ENCODE peak calls at places on chromosomes 6 and 20, in five cellular contexts. O is AG09309; B is ovary; X is right atrium auricular region; Z is activated CD8-positive, alpha-beta T cell treated with anti-CD3 and anti-CD28 coated beads for 36 hours. U is an unnamed sample.

GRCh38 chr6:44021628-44022295 is 105.5 kb downstream of the MRPL14 start:
- DNase-seq in O (no peak), B (no peak), X (no peak), Z (no peak), U (no peak)

GRCh38 chr6:6560909-6561308 is 27.6 kb upstream of the LY86 start:
- DNase-seq in O (no peak), B (no peak), X (no peak), Z (no peak), U (peak; percentile 37)

GRCh38 chr20:33940701-33941100 is 53.0 kb upstream of the RALY start:
- DNase-seq in O (no peak), B (no peak), X (no peak), Z (no peak), U (peak; percentile 69)

GRCh38 chr6:85419046-85419759 is 30.7 kb upstream of the NT5E start:
- DNase-seq in O (no peak), B (peak; percentile 29), X (no peak), Z (no peak), U (no peak)

GRCh38 chr6:136550330-136551071 is at the start of gene MAP7:
- DNase-seq in O (no peak), B (peak; percentile 76), X (no peak), Z (peak; percentile 70), U (peak; percentile 90)

GRCh38 chr6:83311231-83311630 is 118.1 kb downstream of the RWDD2A start:
- DNase-seq in O (peak; percentile 14), B (no peak), X (no peak), Z (no peak), U (no peak)

GRCh38 chr20:35311822-35312221 is 19.6 kb upstream of the FAM83C start:
- DNase-seq in O (no peak), B (no peak), X (no peak), Z (no peak), U (no peak)

GRCh38 chr6:38034269-38034914 is 214.9 kb downstream of the ZFAND3 start:
- DNase-seq in O (peak; percentile 45), B (no peak), X (no peak), Z (no peak), U (peak; percentile 12)

GRCh38 chr6:169622618-169623017 is 79.2 kb downstream of the WDR27 start:
- DNase-seq in O (no peak), B (no peak), X (no peak), Z (no peak), U (no peak)

GRCh38 chr6:110748458-110748857 is 66.8 kb downstream of the CDK19 start:
- DNase-seq in O (no peak), B (no peak), X (no peak), Z (no peak), U (no peak)

GRCh38 chr6:155628315-155628714 is 172.7 kb upstream of the NOX3 start:
- DNase-seq in O (no peak), B (no peak), X (no peak), Z (peak; percentile 74), U (no peak)

GRCh38 chr20:45373353-45374100 is 4.6 kb downstream of the TP53TG5 start:
- DNase-seq in O (no peak), B (peak; percentile 84), X (peak; percentile 83), Z (peak; percentile 93), U (peak; percentile 65)

GRCh38 chr6:95519228-95520037 is 57.9 kb upstream of the MANEA start:
- DNase-seq in O (no peak), B (no peak), X (no peak), Z (no peak), U (no peak)

GRCh38 chr6:91608428-91608827 is 1021.6 kb upstream of the MAP3K7 start:
- DNase-seq in O (no peak), B (no peak), X (no peak), Z (no peak), U (no peak)

GRCh38 chr6:168447741-168448140 is 6.8 kb downstream of the SMOC2 start:
- DNase-seq in O (no peak), B (no peak), X (no peak), Z (no peak), U (no peak)

GRCh38 chr6:33578164-33578563 is 1.9 kb downstream of the BAK1 start:
- DNase-seq in O (no peak), B (no peak), X (no peak), Z (peak; percentile 32), U (no peak)

GRCh38 chr20:62386383-62387218 is at the start of gene RPS21:
- DNase-seq in O (peak; percentile 37), B (peak; percentile 94), X (peak; percentile 95), Z (peak; percentile 94), U (peak; percentile 95)

GRCh38 chr6:142845143-142845571 is 99.8 kb downstream of the HIVEP2 start:
- DNase-seq in O (no peak), B (no peak), X (no peak), Z (no peak), U (peak; percentile 48)

GRCh38 chr6:20946037-20946436 is 411.8 kb downstream of the CDKAL1 start:
- DNase-seq in O (no peak), B (no peak), X (no peak), Z (peak; percentile 21), U (no peak)

GRCh38 chr20:51196991-51197651 is 174.2 kb upstream of the KCNG1 start:
- DNase-seq in O (no peak), B (no peak), X (no peak), Z (no peak), U (no peak)

GRCh38 chr6:108684809-108685329 is 124.2 kb downstream of the FOXO3 start:
- DNase-seq in O (peak; percentile 4), B (no peak), X (no peak), Z (peak; percentile 13), U (no peak)

GRCh38 chr20:43975096-43975768 is 60.6 kb downstream of the TOX2 start:
- DNase-seq in O (peak; percentile 79), B (no peak), X (no peak), Z (peak; percentile 50), U (no peak)

GRCh38 chr6:136035378-136036070 is 184.0 kb downstream of the PDE7B start:
- DNase-seq in O (no peak), B (no peak), X (no peak), Z (no peak), U (no peak)

GRCh38 chr6:37052027-37052628 is 46.7 kb downstream of the FGD2 start:
- DNase-seq in O (no peak), B (no peak), X (no peak), Z (peak; percentile 82), U (no peak)

GRCh38 chr6:144595266-144595665 is 310.1 kb downstream of the UTRN start:
- DNase-seq in O (no peak), B (no peak), X (no peak), Z (no peak), U (no peak)

GRCh38 chr20:41178904-41179432 is 41.6 kb downstream of the PLCG1 start:
- DNase-seq in O (no peak), B (peak; percentile 29), X (peak; percentile 66), Z (no peak), U (no peak)

GRCh38 chr6:124870611-124871201 is 91.5 kb upstream of the RNF217 start:
- DNase-seq in O (no peak), B (no peak), X (no peak), Z (no peak), U (no peak)

GRCh38 chr6:116136933-116137340 is 11.0 kb upstream of the COL10A1 start:
- DNase-seq in O (no peak), B (no peak), X (no peak), Z (peak; percentile 63), U (no peak)

GRCh38 chr6:20976391-20976790 is 442.1 kb downstream of the CDKAL1 start:
- DNase-seq in O (no peak), B (no peak), X (no peak), Z (no peak), U (no peak)

GRCh38 chr20:44641305-44641704 is 10.2 kb downstream of the ADA start:
- DNase-seq in O (no peak), B (no peak), X (no peak), Z (no peak), U (no peak)

GRCh38 chr6:148440877-148441453 is 98.3 kb downstream of the SASH1 start:
- DNase-seq in O (peak; percentile 96), B (peak; percentile 51), X (peak; percentile 80), Z (no peak), U (no peak)

GRCh38 chr6:15508363-15509330 is 154.2 kb downstream of the DTNBP1 start:
- DNase-seq in O (no peak), B (no peak), X (no peak), Z (no peak), U (no peak)

GRCh38 chr20:44918761-44919160 is 8.9 kb downstream of the PABPC1L start:
- DNase-seq in O (no peak), B (no peak), X (no peak), Z (no peak), U (no peak)

GRCh38 chr6:11080296-11080695 is 13.3 kb upstream of the SMIM13 start:
- DNase-seq in O (no peak), B (no peak), X (no peak), Z (no peak), U (no peak)

GRCh38 chr6:41177287-41177686 is 14.4 kb upstream of the TREM2 start:
- DNase-seq in O (no peak), B (no peak), X (no peak), Z (no peak), U (no peak)

GRCh38 chr6:160030103-160030502 is 61.2 kb downstream of the IGF2R start:
- DNase-seq in O (peak; percentile 84), B (peak; percentile 91), X (peak; percentile 91), Z (no peak), U (no peak)
- TF ChIP-seq CTCF in O (no peak), B (no peak), X (no peak), Z (no peak), U (no peak)

DNA sequence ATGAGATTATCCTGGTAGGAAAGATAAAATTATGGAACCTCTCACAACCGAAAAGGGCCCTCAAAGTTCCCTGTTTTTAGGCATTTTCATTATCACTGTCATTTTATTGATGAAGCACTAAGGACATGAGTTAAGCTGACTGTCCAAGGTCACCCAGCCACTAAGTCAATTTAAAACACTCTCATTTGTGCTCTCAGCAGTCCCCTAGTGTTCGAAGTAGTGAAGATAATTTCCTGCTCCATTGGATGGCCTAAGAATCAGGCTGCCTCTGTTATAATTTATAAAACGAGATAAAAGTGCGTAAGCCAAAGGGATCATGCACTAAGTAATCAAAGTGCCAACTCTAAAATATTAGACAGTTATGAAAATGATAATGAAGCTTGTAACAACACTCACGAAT is 169.1 kb downstream of the KIF16B start:
- DNase-seq in O (no peak), B (no peak), X (no peak), Z (no peak), U (no peak)
- TF ChIP-seq CTCF in O (no peak), B (no peak), X (no peak), Z (no peak), U (no peak)

GRCh38 chr6:160348552-160349441 is 619 bp downstream of the SLC22A3 start:
- DNase-seq in O (no peak), B (peak; percentile 71), X (no peak), Z (peak; percentile 6), U (no peak)
- TF ChIP-seq CTCF in O (no peak), B (peak; percentile 4), X (peak; percentile 17), Z (no peak), U (no peak)

GRCh38 chr6:93418113-93418447 is 1.3 kb downstream of the EPHA7 start:
- DNase-seq in O (no peak), B (no peak), X (no peak), Z (no peak), U (no peak)

GRCh38 chr6:93419304-93420162 is at the start of gene EPHA7:
- DNase-seq in O (peak; percentile 27), B (peak; percentile 98), X (peak; percentile 88), Z (peak; percentile 46), U (peak; percentile 96)

GRCh38 chr6:93418448-93419303 is 683 bp downstream of the EPHA7 start:
- DNase-seq in O (no peak), B (peak; percentile 47), X (no peak), Z (peak; percentile 2), U (peak; percentile 48)

GRCh38 chr6:93416575-93417420 is 2.6 kb downstream of the EPHA7 start:
- DNase-seq in O (no peak), B (peak; percentile 26), X (no peak), Z (peak; percentile 1), U (peak; percentile 39)

GRCh38 chr6:93417421-93417996 is 1.9 kb downstream of the EPHA7 start:
- DNase-seq in O (no peak), B (peak; percentile 20), X (no peak), Z (no peak), U (peak; percentile 7)
- TF ChIP-seq CTCF in O (no peak), B (no peak), X (no peak), Z (no peak), U (peak; percentile 13)